ENCODE peak calls at places on chromosomes 1 and 21, in five cellular contexts. One of them, this sample, is unnamed.

GRCh38 chr1:24641646-24642151 is 1.4 kb upstream of the SRRM1 start:
- DNase-seq in trophoblast cell: peak
- DNase-seq in H1: no peak
- DNase-seq in fibroblast of lung: peak
- DNase-seq in endothelial cell of umbilical vein: peak
- DNase-seq in this sample: peak

GRCh38 chr1:46526689-46527291 is 24.7 kb downstream of the KNCN start:
- DNase-seq in trophoblast cell: no peak
- DNase-seq in H1: peak
- DNase-seq in fibroblast of lung: no peak
- DNase-seq in endothelial cell of umbilical vein: no peak
- DNase-seq in this sample: no peak

GRCh38 chr1:231319080-231319479 is 18.6 kb downstream of the EXOC8 start:
- DNase-seq in trophoblast cell: no peak
- DNase-seq in H1: no peak
- DNase-seq in fibroblast of lung: no peak
- DNase-seq in endothelial cell of umbilical vein: no peak
- DNase-seq in this sample: no peak

GRCh38 chr1:98661544-98662353 is at the start of gene SNX7:
- DNase-seq in trophoblast cell: peak
- DNase-seq in H1: peak
- DNase-seq in fibroblast of lung: peak
- DNase-seq in endothelial cell of umbilical vein: peak
- DNase-seq in this sample: peak

GRCh38 chr1:70667771-70668170 is 256.7 kb downstream of the CTH start:
- DNase-seq in trophoblast cell: no peak
- DNase-seq in H1: no peak
- DNase-seq in fibroblast of lung: no peak
- DNase-seq in endothelial cell of umbilical vein: no peak
- DNase-seq in this sample: no peak

GRCh38 chr1:224488806-224489584 is 54.4 kb upstream of the WDR26 start:
- DNase-seq in trophoblast cell: no peak
- DNase-seq in H1: no peak
- DNase-seq in fibroblast of lung: peak
- DNase-seq in endothelial cell of umbilical vein: no peak
- DNase-seq in this sample: peak

GRCh38 chr1:77308889-77309621 is 27.2 kb downstream of the AK5 start:
- DNase-seq in trophoblast cell: no peak
- DNase-seq in H1: no peak
- DNase-seq in fibroblast of lung: no peak
- DNase-seq in endothelial cell of umbilical vein: no peak
- DNase-seq in this sample: no peak

GRCh38 chr1:150213170-150214098 is 22.5 kb downstream of the ANP32E start:
- DNase-seq in trophoblast cell: peak
- DNase-seq in H1: peak
- DNase-seq in fibroblast of lung: peak
- DNase-seq in endothelial cell of umbilical vein: peak
- DNase-seq in this sample: peak

GRCh38 chr1:50779811-50780210 is 180.3 kb downstream of the FAF1 start:
- DNase-seq in trophoblast cell: no peak
- DNase-seq in H1: no peak
- DNase-seq in fibroblast of lung: no peak
- DNase-seq in endothelial cell of umbilical vein: no peak
- DNase-seq in this sample: no peak

GRCh38 chr21:44727757-44728156 is 16.4 kb upstream of the TSPEAR start:
- DNase-seq in trophoblast cell: no peak
- DNase-seq in H1: no peak
- DNase-seq in fibroblast of lung: no peak
- DNase-seq in endothelial cell of umbilical vein: no peak
- DNase-seq in this sample: no peak

GRCh38 chr1:208121965-208122364 is 122.2 kb downstream of the PLXNA2 start:
- DNase-seq in trophoblast cell: no peak
- DNase-seq in H1: no peak
- DNase-seq in fibroblast of lung: no peak
- DNase-seq in endothelial cell of umbilical vein: no peak
- DNase-seq in this sample: no peak

DNA sequence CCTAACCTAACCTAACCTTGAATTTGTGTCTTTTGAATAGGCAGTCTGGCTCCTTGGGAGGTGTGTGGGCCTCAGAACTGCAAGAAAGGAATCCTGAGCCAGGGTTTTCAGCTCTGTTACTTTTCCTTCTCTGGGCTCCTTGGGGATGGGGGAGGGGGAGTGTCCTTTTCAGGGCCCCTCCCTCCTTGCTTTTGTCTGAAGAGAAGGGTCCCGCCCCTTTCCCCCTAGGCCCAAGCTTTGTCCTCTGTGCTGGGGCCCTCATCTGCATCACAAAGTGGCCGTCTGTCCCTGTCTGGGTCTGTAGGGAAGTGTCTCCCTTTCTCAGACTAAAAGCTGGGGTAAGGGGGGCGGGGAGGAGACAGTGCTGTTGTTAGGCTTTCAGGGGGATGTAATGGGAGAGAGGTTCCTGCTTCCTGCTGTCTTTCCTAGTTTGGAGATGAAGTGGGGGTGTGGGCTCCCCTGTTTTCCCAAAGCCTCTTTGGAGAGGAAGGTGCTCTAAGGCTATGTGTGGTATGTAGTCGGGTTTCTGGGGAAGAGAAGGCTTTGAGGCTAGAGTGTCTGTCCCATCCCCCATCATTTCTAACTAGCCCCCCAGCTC is 3.1 kb downstream of the AGO1 start:
- DNase-seq in trophoblast cell: no peak
- DNase-seq in H1: peak
- DNase-seq in fibroblast of lung: no peak
- DNase-seq in endothelial cell of umbilical vein: no peak
- DNase-seq in this sample: no peak
- H3K9ac ChIP-seq in trophoblast cell: no peak
- H3K9ac ChIP-seq in H1: no peak
- H3K9ac ChIP-seq in fibroblast of lung: no peak
- H3K9ac ChIP-seq in endothelial cell of umbilical vein: no peak
- H3K9ac ChIP-seq in this sample: no peak

GRCh38 chr1:117235863-117236465 is 25.2 kb upstream of the VTCN1 start:
- DNase-seq in trophoblast cell: no peak
- DNase-seq in H1: no peak
- DNase-seq in fibroblast of lung: no peak
- DNase-seq in endothelial cell of umbilical vein: no peak
- DNase-seq in this sample: no peak
- H3K27ac ChIP-seq in trophoblast cell: no peak
- H3K27ac ChIP-seq in H1: no peak
- H3K27ac ChIP-seq in fibroblast of lung: no peak
- H3K27ac ChIP-seq in endothelial cell of umbilical vein: no peak
- H3K27ac ChIP-seq in this sample: no peak

GRCh38 chr1:17198476-17199258 is 6.3 kb upstream of the PADI1 start:
- DNase-seq in trophoblast cell: no peak
- DNase-seq in H1: no peak
- DNase-seq in fibroblast of lung: peak
- DNase-seq in endothelial cell of umbilical vein: no peak
- DNase-seq in this sample: peak
- H3K4me2 ChIP-seq in trophoblast cell: no peak
- H3K4me2 ChIP-seq in H1: no peak
- H3K4me2 ChIP-seq in fibroblast of lung: no peak
- H3K4me2 ChIP-seq in endothelial cell of umbilical vein: no peak
- H3K4me2 ChIP-seq in this sample: peak

GRCh38 chr1:63069214-63069613 is 253.2 kb upstream of the FOXD3 start:
- DNase-seq in trophoblast cell: no peak
- DNase-seq in H1: no peak
- DNase-seq in fibroblast of lung: no peak
- DNase-seq in endothelial cell of umbilical vein: no peak
- DNase-seq in this sample: no peak
- H3K9ac ChIP-seq in trophoblast cell: no peak
- H3K9ac ChIP-seq in H1: no peak
- H3K9ac ChIP-seq in fibroblast of lung: no peak
- H3K9ac ChIP-seq in endothelial cell of umbilical vein: no peak
- H3K9ac ChIP-seq in this sample: no peak